ENCODE peak calls at places on chromosomes 7 and 10, in seven cellular contexts. J is aorta; V is right cardiac atrium; M is CD4-positive, CD25-positive, alpha-beta regulatory T cell; C is naive thymus-derived CD4-positive, alpha-beta T cell; W is cardiac muscle cell; Q is fibroblast of lung. A is an unnamed sample. For H3K4me1, the result is how much of the 10 kb centered on the place peaks cover.

GRCh38 chr10:128242641-128243040 is 116.4 kb upstream of the MKI67 start:
- DNase-seq in Q (no peak), V (no peak), M (no peak), J (no peak), C (no peak), W (no peak), A (no peak)

GRCh38 chr7:155237730-155238129 is 59.9 kb upstream of the INSIG1 start:
- DNase-seq in V (no peak), J (no peak), C (no peak), Q (no peak), M (no peak), W (no peak), A (no peak)

GRCh38 chr10:95312264-95312663 is 21.5 kb upstream of the PDLIM1 start:
- DNase-seq in J (no peak), W (peak), M (no peak), Q (peak), V (no peak), C (no peak), A (no peak)

GRCh38 chr7:66696774-66697191 is 43.8 kb upstream of the RABGEF1 start:
- DNase-seq in W (peak), M (no peak), Q (peak), J (no peak), C (no peak), V (peak), A (no peak)

GRCh38 chr10:72337039-72337629 is 17.6 kb downstream of the DNAJB12 start:
- DNase-seq in V (peak), M (peak), C (peak), W (peak), Q (peak), J (peak), A (no peak)

GRCh38 chr10:68559872-68560200 is 301 bp upstream of the TET1 start:
- DNase-seq in Q (no peak), C (no peak), J (no peak), W (no peak), V (no peak), M (no peak), A (no peak)

GRCh38 chr7:42628021-42628420 is 283.8 kb downstream of the C7orf25 start:
- DNase-seq in W (no peak), M (no peak), C (no peak), J (no peak), V (no peak), Q (no peak), A (no peak)

GRCh38 chr7:46201966-46202365 is 280.9 kb upstream of the IGFBP3 start:
- DNase-seq in Q (no peak), J (no peak), C (no peak), W (no peak), M (no peak), V (no peak), A (no peak)

GRCh38 chr7:157415486-157415885 is 78.7 kb downstream of the DNAJB6 start:
- DNase-seq in V (no peak), W (no peak), C (no peak), M (no peak), J (no peak), Q (no peak), A (no peak)

GRCh38 chr7:108292541-108292940 is 162.4 kb upstream of the LAMB4 start:
- DNase-seq in V (no peak), M (no peak), Q (peak), W (peak), J (no peak), C (no peak), A (no peak)

GRCh38 chr10:103926722-103927319 is 8.8 kb upstream of the STN1 start:
- DNase-seq in J (no peak), Q (no peak), M (no peak), V (no peak), W (no peak), C (no peak), A (no peak)

GRCh38 chr10:117004627-117005453 is at the start of gene SHTN1:
- DNase-seq in W (peak), Q (peak), V (peak), C (peak), M (peak), J (peak), A (no peak)

GRCh38 chr7:74289018-74289659 is at the start of gene CLIP2:
- DNase-seq in W (peak), V (peak), M (peak), C (peak), J (peak), Q (peak), A (no peak)

GRCh38 chr10:92923416-92923815 is 75.1 kb downstream of the EXOC6 start:
- DNase-seq in V (no peak), C (no peak), Q (no peak), W (no peak), J (no peak), M (no peak), A (no peak)

GRCh38 chr10:27481486-27481885 is 22.6 kb upstream of the RAB18 start:
- DNase-seq in W (no peak), Q (no peak), J (no peak), V (no peak), M (no peak), C (no peak), A (no peak)

GRCh38 chr10:84416245-84416555 is 87.8 kb downstream of the CCSER2 start:
- DNase-seq in J (no peak), M (no peak), C (no peak), V (no peak), W (no peak), Q (no peak), A (no peak)

GRCh38 chr10:79392020-79392398 is 44.7 kb downstream of the PPIF start:
- DNase-seq in C (no peak), J (peak), V (no peak), W (no peak), Q (no peak), M (no peak), A (no peak)

GRCh38 chr7:92586403-92586802 is 3.8 kb downstream of the FAM133B start:
- DNase-seq in M (no peak), W (peak), J (no peak), Q (peak), V (no peak), C (no peak), A (no peak)

GRCh38 chr10:90136731-90137316 is 435.4 kb downstream of the KIF20B start:
- DNase-seq in Q (peak), M (no peak), C (no peak), J (no peak), W (peak), V (no peak), A (no peak)

GRCh38 chr10:72342911-72343310 is 11.8 kb downstream of the DNAJB12 start:
- DNase-seq in W (no peak), V (no peak), J (no peak), M (no peak), Q (no peak), C (no peak), A (no peak)

GRCh38 chr10:42934351-42934811 is 142.5 kb upstream of the RET start:
- DNase-seq in W (no peak), M (no peak), J (no peak), V (no peak), C (no peak), Q (no peak), A (no peak)

GRCh38 chr7:46432666-46433065 is 511.6 kb upstream of the IGFBP3 start:
- DNase-seq in W (peak), Q (peak), M (no peak), J (no peak), C (no peak), V (no peak), A (no peak)

GRCh38 chr10:111482074-111482350 is 405.2 kb downstream of the ADRA2A start:
- DNase-seq in V (no peak), W (no peak), M (no peak), Q (no peak), C (no peak), J (no peak), A (no peak)

GRCh38 chr10:25363638-25364037 is 188.8 kb downstream of the GPR158 start:
- DNase-seq in V (no peak), J (no peak), M (no peak), W (no peak), C (no peak), Q (no peak), A (no peak)

GRCh38 chr10:31940839-31941653 is 12.4 kb upstream of the ARHGAP12 start:
- DNase-seq in M (no peak), W (peak), C (no peak), V (no peak), Q (peak), J (peak), A (no peak)

GRCh38 chr10:109887776-109888175 is 35.5 kb downstream of the XPNPEP1 start:
- DNase-seq in V (no peak), C (no peak), Q (no peak), W (no peak), J (no peak), M (no peak), A (no peak)

GRCh38 chr10:63125459-63125858 is 7.7 kb upstream of the NRBF2 start:
- DNase-seq in W (no peak), Q (no peak), C (no peak), V (no peak), M (no peak), J (no peak), A (no peak)

GRCh38 chr10:132482090-132482489 is 55.5 kb upstream of the INPP5A start:
- DNase-seq in Q (peak), J (peak), V (no peak), W (peak), M (no peak), C (no peak), A (no peak)

GRCh38 chr7:129780257-129781127 is 169.0 kb downstream of the NRF1 start:
- DNase-seq in Q (no peak), C (no peak), M (peak), W (no peak), V (peak), J (no peak), A (no peak)
- H3K27ac ChIP-seq in Q (no peak), C (no peak), M (no peak), W (no peak), V (no peak), J (no peak), A (no peak)

GRCh38 chr10:74826142-74827044 is at the start of gene KAT6B:
- DNase-seq in V (peak), Q (peak), W (peak), M (peak), C (peak), J (peak), A (peak)
- H3K4me1 ChIP-seq in V (under half), Q (under half), W (under half), M (under half), C (under half), J (under half), A (under half)

DNA sequence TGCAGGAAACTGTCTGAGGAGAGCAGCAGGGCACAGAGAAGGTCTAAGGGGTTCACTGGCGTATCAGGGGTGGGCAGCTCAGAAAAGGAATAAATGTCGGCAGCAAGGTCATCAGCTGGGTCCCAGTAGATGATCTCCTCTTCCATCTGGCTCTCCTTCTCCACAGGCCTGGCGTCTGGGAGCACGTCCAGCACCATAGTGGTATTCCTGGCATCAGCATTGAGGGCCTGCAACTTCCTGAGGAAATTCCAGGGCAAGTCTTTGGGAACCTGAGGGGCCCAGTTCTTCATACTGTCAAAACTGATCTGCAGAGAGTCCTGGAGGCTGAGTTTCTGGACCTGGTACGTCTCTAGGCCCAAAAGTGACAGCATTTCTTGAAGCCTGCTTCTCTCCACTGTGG is 9.6 kb upstream of the MRPS24 start:
- DNase-seq in M (no peak), W (peak), V (no peak), Q (peak), C (no peak), J (peak), A (no peak)
- H3K4me3 ChIP-seq in M (no peak), W (no peak), V (no peak), Q (no peak), C (no peak), J (no peak), A (no peak)

GRCh38 chr10:106608101-106608500 is 556.4 kb downstream of the SORCS1 start:
- DNase-seq in J (no peak), C (no peak), M (no peak), W (peak), Q (peak), V (no peak), A (no peak)
- H3K27ac ChIP-seq in J (no peak), C (no peak), M (no peak), W (no peak), Q (no peak), V (no peak), A (no peak)

DNA sequence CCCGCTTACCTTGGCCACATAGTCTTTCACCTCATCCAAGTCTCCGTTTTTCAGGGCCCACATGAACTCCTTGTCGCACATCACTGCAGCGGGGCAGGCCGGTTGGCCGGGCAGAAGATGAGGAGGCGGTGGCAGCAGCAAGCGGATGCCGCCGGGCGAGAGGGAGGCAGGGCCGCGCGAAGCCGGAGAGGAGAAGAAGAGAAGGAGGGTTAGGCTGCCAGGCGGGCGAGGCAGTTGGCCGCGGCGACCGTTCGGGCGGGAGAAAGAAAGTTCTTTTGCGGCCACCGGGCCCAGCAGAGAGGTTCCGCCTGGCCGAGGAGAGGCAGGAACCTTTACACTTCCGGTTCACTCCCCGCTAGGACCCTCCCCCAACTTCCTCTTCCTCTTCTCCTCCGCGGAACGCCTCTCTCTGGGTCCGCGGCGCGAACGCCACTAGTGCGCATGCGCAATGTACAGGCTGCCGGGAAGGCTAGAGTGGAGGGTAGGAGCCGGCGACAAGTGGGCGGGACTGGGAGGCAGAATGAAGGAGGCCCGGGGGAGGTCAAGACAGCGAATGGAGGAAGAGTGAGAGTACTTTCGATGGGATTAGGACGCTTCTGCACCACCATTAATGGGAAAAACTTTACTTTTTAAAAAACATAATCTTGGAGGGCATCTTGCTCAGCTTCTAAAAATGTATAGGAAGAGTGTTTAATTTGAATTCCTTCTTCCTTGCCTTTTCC is at the start of gene MTPN:
- DNase-seq in M (peak), V (peak), Q (peak), W (peak), J (peak), C (peak), A (peak)
- H3K4me1 ChIP-seq in M (half or more), V (under half), Q (under half), W (under half), J (under half), C (half or more), A (under half)

GRCh38 chr7:152924826-152925411 is 165.4 kb downstream of the ACTR3B start:
- DNase-seq in M (no peak), V (no peak), Q (no peak), W (no peak), C (no peak), J (no peak), A (no peak)
- H3K4me3 ChIP-seq in M (no peak), V (peak), Q (no peak), W (peak), C (no peak), J (no peak), A (peak)

A was measured in iPS DF 6.9.